ENCODE peak calls at places on chromosomes 1 and 21, in four cellular contexts. U is K562, Q is HepG2, Z is GM12878. D is an unnamed sample.

GRCh38 chr21:31008355-31008754 is 29.9 kb downstream of the KRTAP19-8 start:
- DNase-seq in U (no peak), Q (no peak), Z (no peak), D (no peak)

GRCh38 chr1:221712776-221713431 is 29.0 kb downstream of the DUSP10 start:
- DNase-seq in U (no peak), Q (no peak), Z (peak), D (no peak)

GRCh38 chr1:179742717-179743678 is at the start of gene FAM163A:
- DNase-seq in U (no peak), Q (no peak), Z (no peak), D (no peak)

GRCh38 chr1:183194527-183195145 is 8.6 kb downstream of the LAMC2 start:
- DNase-seq in U (no peak), Q (no peak), Z (peak), D (no peak)

GRCh38 chr1:10628685-10629084 is 153.9 kb downstream of the PEX14 start:
- DNase-seq in U (no peak), Q (no peak), Z (no peak), D (no peak)

GRCh38 chr21:28213221-28213620 is 779.5 kb downstream of the LTN1 start:
- DNase-seq in U (no peak), Q (no peak), Z (no peak), D (no peak)

GRCh38 chr1:115317101-115318012 is 20.7 kb downstream of the NGF start:
- DNase-seq in U (no peak), Q (no peak), Z (no peak), D (no peak)

GRCh38 chr1:1059494-1060280 is 14.4 kb downstream of the RNF223 start:
- DNase-seq in U (peak), Q (peak), Z (no peak), D (peak)

GRCh38 chr1:212457740-212458338 is 25.1 kb downstream of the NENF start:
- DNase-seq in U (peak), Q (peak), Z (no peak), D (peak)

GRCh38 chr1:74946389-74946788 is 187.8 kb upstream of the LHX8 start:
- DNase-seq in U (no peak), Q (no peak), Z (no peak), D (no peak)

GRCh38 chr1:167517535-167518330 is 596 bp downstream of the CD247 start:
- DNase-seq in U (peak), Q (no peak), Z (no peak), D (no peak)

GRCh38 chr1:205456383-205456867 is 580 bp upstream of the BLACAT1 start:
- DNase-seq in U (no peak), Q (no peak), Z (no peak), D (no peak)

GRCh38 chr1:151311589-151312331 is 15.5 kb downstream of the PI4KB start:
- DNase-seq in U (peak), Q (peak), Z (no peak), D (peak)

GRCh38 chr1:94044290-94044790 is 76.6 kb downstream of the ABCA4 start:
- DNase-seq in U (no peak), Q (peak), Z (no peak), D (no peak)

GRCh38 chr1:194024659-194025058 is 838.2 kb upstream of the B3GALT2 start:
- DNase-seq in U (no peak), Q (no peak), Z (no peak), D (no peak)

GRCh38 chr1:7580923-7581753 is 190.0 kb upstream of the VAMP3 start:
- DNase-seq in U (no peak), Q (no peak), Z (no peak), D (no peak)

GRCh38 chr1:162889989-162890388 is 29.0 kb upstream of the CCDC190 start:
- DNase-seq in U (no peak), Q (no peak), Z (no peak), D (no peak)

GRCh38 chr1:8303141-8303540 is 14.8 kb upstream of the SLC45A1 start:
- DNase-seq in U (no peak), Q (no peak), Z (no peak), D (no peak)

GRCh38 chr1:11535761-11536572 is 57.0 kb downstream of the DISP3 start:
- DNase-seq in U (peak), Q (peak), Z (no peak), D (peak)

GRCh38 chr1:3695326-3696217 is 43.3 kb downstream of the TP73 start:
- DNase-seq in U (peak), Q (peak), Z (no peak), D (peak)

DNA sequence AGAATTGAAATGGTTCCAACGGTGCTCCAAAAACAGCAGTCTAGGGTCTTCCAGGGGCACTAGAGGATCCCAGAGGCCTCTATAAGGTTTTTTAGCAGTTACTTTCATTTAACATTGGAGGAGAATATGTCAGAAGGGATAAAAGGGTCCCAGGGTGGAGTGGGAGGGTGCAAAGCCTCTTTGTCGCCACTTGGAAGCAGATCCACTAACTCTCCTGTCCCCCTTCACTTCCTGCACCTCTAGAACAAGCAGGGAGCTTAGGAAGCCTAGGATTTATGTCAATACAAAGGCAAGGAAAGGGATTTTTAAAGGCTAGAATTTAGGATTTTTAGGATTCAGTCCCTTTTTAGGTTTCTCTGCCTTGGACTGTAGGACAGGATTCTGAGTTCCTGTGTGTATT is 8.3 kb downstream of the PCP4L1 start:
- DNase-seq in U (no peak), Q (no peak), Z (no peak), D (no peak)
- TF ChIP-seq POLR2AphosphoS2 in U (no peak), Q (no peak), Z (no peak), D (no peak)

DNA sequence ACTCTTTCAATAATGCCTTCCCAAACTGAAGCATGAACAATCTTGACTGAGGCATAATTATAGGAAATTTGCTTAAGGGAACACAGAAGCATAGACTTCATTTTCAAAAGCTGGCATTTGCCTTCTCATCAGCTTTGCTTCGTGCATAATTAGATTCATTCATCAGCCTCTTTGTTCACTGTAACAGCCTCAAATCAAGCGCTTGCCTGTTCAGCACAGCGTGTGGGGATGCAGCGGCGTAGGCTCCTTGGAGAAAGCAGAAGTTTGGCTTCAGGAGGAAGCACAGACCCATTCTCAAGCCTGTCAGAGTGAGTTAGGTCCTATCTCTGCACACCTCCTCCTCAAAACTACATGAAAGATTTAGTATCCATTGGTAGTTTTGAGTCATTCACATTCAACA is 246.4 kb upstream of the MAP1LC3C start:
- DNase-seq in U (no peak), Q (no peak), Z (no peak), D (no peak)
- TF ChIP-seq BHLHE40 in U (no peak), Q (no peak), Z (no peak), D (no peak)

GRCh38 chr1:175355414-175355813 is 162.8 kb upstream of the KIAA0040 start:
- DNase-seq in U (no peak), Q (no peak), Z (no peak), D (no peak)
- TF ChIP-seq POLR2AphosphoS2 in U (no peak), Q (no peak), Z (no peak), D (no peak)

GRCh38 chr1:187877220-187877619 is 1048.5 kb downstream of the PLA2G4A start:
- DNase-seq in U (no peak), Q (no peak), Z (no peak), D (no peak)
- TF ChIP-seq BHLHE40 in U (no peak), Q (no peak), Z (no peak), D (no peak)

GRCh38 chr1:40984531-40984930 is 5.0 kb downstream of the CTPS1 start:
- DNase-seq in U (no peak), Q (no peak), Z (no peak), D (no peak)

GRCh38 chr1:40985875-40986274 is 6.4 kb downstream of the CTPS1 start:
- DNase-seq in U (no peak), Q (no peak), Z (no peak), D (no peak)

GRCh38 chr1:40983286-40983685 is 3.8 kb downstream of the CTPS1 start:
- DNase-seq in U (no peak), Q (no peak), Z (no peak), D (no peak)

GRCh38 chr1:40982721-40983120 is 3.2 kb downstream of the CTPS1 start:
- DNase-seq in U (no peak), Q (no peak), Z (no peak), D (no peak)

GRCh38 chr1:40984066-40984465 is 4.6 kb downstream of the CTPS1 start:
- DNase-seq in U (no peak), Q (no peak), Z (no peak), D (no peak)
- TF ChIP-seq POLR2AphosphoS2 in U (no peak), Q (no peak), Z (no peak), D (no peak)

D was measured in A549.